ENCODE peak calls at places on chromosome 3, in four cellular contexts. I is IMR-90, W is GM12878, N is K562. G is an unnamed sample.

GRCh38 chr3:9669720-9670432 is 20.6 kb downstream of the MTMR14 start:
- DNase-seq in N (no peak), I (no peak), W (no peak), G (peak; percentile 84)

GRCh38 chr3:54366839-54367238 is 244.5 kb downstream of the CACNA2D3 start:
- DNase-seq in N (no peak), W (no peak), I (no peak), G (no peak)

GRCh38 chr3:134357914-134358811 is 16.1 kb downstream of the AMOTL2 start:
- DNase-seq in N (peak; percentile 26), I (peak; percentile 96), W (no peak), G (peak; percentile 12)

GRCh38 chr3:191962324-191962723 is 501.4 kb downstream of the PYDC2 start:
- DNase-seq in N (no peak), W (no peak), I (no peak), G (no peak)

GRCh38 chr3:144257381-144257780 is 285.8 kb downstream of the DIPK2A start:
- DNase-seq in I (no peak), N (no peak), W (no peak), G (no peak)

GRCh38 chr3:99339222-99339621 is 299.2 kb upstream of the COL8A1 start:
- DNase-seq in N (no peak), W (no peak), I (no peak), G (no peak)

GRCh38 chr3:141412087-141412935 is 44.0 kb downstream of the ZBTB38 start:
- DNase-seq in N (peak; percentile 28), W (no peak), I (peak; percentile 96), G (peak; percentile 88)

GRCh38 chr3:134636406-134636805 is 14.4 kb downstream of the KY start:
- DNase-seq in N (no peak), W (no peak), I (no peak), G (no peak)

GRCh38 chr3:139629033-139629432 is 48.7 kb downstream of the NMNAT3 start:
- DNase-seq in W (no peak), I (peak; percentile 2), N (peak; percentile 22), G (no peak)

GRCh38 chr3:161990036-161990435 is 493.4 kb downstream of the OTOL1 start:
- DNase-seq in W (no peak), I (no peak), N (no peak), G (no peak)

GRCh38 chr3:185164428-185165217 is 11.8 kb upstream of the C3orf70 start:
- DNase-seq in N (no peak), W (no peak), I (no peak), G (no peak)

GRCh38 chr3:72821170-72821781 is 27.0 kb downstream of the SHQ1 start:
- DNase-seq in I (peak; percentile 53), N (no peak), W (no peak), G (peak; percentile 64)

GRCh38 chr3:175127075-175127662 is 268.0 kb downstream of the NAALADL2 start:
- DNase-seq in N (no peak), W (no peak), I (no peak), G (no peak)

GRCh38 chr3:38002291-38002876 is 11.8 kb downstream of the VILL start:
- DNase-seq in W (no peak), N (no peak), I (no peak), G (no peak)

GRCh38 chr3:10292505-10293419 is at the start of gene GHRL:
- DNase-seq in W (peak; percentile 68), I (no peak), N (peak; percentile 65), G (no peak)

GRCh38 chr3:65268411-65268810 is 580.6 kb upstream of the ADAMTS9 start:
- DNase-seq in N (no peak), I (no peak), W (no peak), G (no peak)

GRCh38 chr3:46852839-46853355 is 10.3 kb downstream of the MYL3 start:
- DNase-seq in N (no peak), I (no peak), W (no peak), G (no peak)

GRCh38 chr3:126753191-126754160 is 49.4 kb downstream of the CHCHD6 start:
- DNase-seq in W (no peak), I (peak; percentile 63), N (no peak), G (no peak)

GRCh38 chr3:48990636-48991421 is 788 bp downstream of the P4HTM start:
- DNase-seq in I (no peak), N (no peak), W (no peak), G (peak; percentile 52)

GRCh38 chr3:121491683-121492082 is 54.1 kb downstream of the POLQ start:
- DNase-seq in W (no peak), N (no peak), I (no peak), G (no peak)

GRCh38 chr3:197376020-197376419 is 77.6 kb upstream of the DLG1 start:
- DNase-seq in N (no peak), W (no peak), I (no peak), G (no peak)

GRCh38 chr3:69339766-69340165 is 46.1 kb downstream of the FRMD4B start:
- DNase-seq in W (no peak), I (no peak), N (no peak), G (no peak)

GRCh38 chr3:4575413-4575812 is 82.3 kb downstream of the ITPR1 start:
- DNase-seq in W (no peak), I (no peak), N (no peak), G (no peak)

GRCh38 chr3:147945968-147946519 is 536.9 kb downstream of the ZIC1 start:
- DNase-seq in W (peak; percentile 17), I (peak; percentile 95), N (no peak), G (peak; percentile 68)

GRCh38 chr3:154954750-154955149 is 125.4 kb upstream of the MME start:
- DNase-seq in I (peak; percentile 76), W (no peak), N (peak; percentile 37), G (peak; percentile 53)

GRCh38 chr3:72641684-72642083 is 206.6 kb downstream of the SHQ1 start:
- DNase-seq in W (no peak), N (no peak), I (no peak), G (no peak)

GRCh38 chr3:184259878-184260570 is 1.3 kb downstream of the CAMK2N2 start:
- DNase-seq in I (peak; percentile 17), N (peak; percentile 85), W (no peak), G (no peak)

GRCh38 chr3:71850654-71851053 is 65.7 kb upstream of the PROK2 start:
- DNase-seq in N (no peak), W (no peak), I (no peak), G (no peak)

GRCh38 chr3:197309528-197310361 is 11.3 kb upstream of the DLG1 start:
- DNase-seq in W (no peak), N (no peak), I (peak; percentile 93), G (peak; percentile 75)

GRCh38 chr3:36991147-36991546 is 1.8 kb downstream of the EPM2AIP1 start:
- DNase-seq in N (no peak), I (no peak), W (no peak), G (no peak)

GRCh38 chr3:36993326-36994283 is at the start of gene MLH1:
- DNase-seq in W (peak; percentile 100), I (peak; percentile 100), N (peak; percentile 94), G (peak; percentile 100)

GRCh38 chr3:36991923-36992805 is 767 bp downstream of the EPM2AIP1 start:
- DNase-seq in W (no peak), I (peak; percentile 74), N (peak; percentile 40), G (no peak)

GRCh38 chr3:36989568-36989967 is 3.4 kb downstream of the EPM2AIP1 start:
- DNase-seq in I (no peak), N (no peak), W (no peak), G (no peak)

GRCh38 chr3:36992806-36993325 is at the start of gene EPM2AIP1:
- DNase-seq in N (peak; percentile 100), I (no peak), W (no peak), G (no peak)
- TF ChIP-seq FOS in N (no peak), I (no peak), W (no peak), G (no peak)

DNA sequence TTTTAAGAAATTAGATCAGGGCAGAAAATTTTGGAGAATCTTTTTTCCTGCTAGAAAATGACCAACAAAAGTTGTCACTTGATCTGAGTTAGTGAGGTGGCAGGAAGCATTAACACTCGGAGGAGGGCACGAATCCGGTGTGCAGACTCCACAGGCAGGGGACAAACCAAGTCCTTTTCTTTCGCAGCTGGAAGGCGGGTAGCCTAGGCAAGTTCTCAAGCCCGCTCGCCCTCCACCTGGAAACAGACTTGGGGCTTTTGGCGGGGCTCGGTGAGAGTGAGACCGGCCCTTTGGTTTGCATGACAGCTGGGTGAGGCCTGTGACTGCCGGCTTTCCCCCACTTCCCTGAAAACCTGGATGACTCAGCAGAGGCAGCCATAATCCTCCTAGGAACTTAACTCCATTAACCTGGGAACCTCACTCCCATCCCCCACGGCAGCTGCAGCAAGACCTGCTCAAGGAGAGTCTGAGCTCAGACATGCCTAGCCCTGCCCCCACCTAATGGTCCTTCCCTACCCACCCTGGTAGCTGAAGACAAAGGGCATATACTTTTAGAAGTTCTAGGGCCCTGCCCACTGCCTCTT is 134.8 kb downstream of the MFSD1 start:
- DNase-seq in I (no peak), N (no peak), W (no peak), G (no peak)
- TF ChIP-seq POLR2A in I (no peak), N (no peak), W (no peak), G (no peak)

GRCh38 chr3:101722394-101723173 is 1.8 kb upstream of the CEP97 start:
- DNase-seq in I (no peak), N (no peak), W (peak; percentile 78), G (no peak)

GRCh38 chr3:101724329-101725191 is at the start of gene CEP97:
- DNase-seq in I (peak; percentile 90), W (peak; percentile 78), N (peak; percentile 75), G (peak; percentile 94)

GRCh38 chr3:101725890-101726275 is 1.5 kb downstream of the CEP97 start:
- DNase-seq in N (no peak), W (no peak), I (no peak), G (no peak)

GRCh38 chr3:101721650-101721917 is 2.8 kb upstream of the CEP97 start:
- DNase-seq in N (no peak), I (no peak), W (no peak), G (no peak)

DNA sequence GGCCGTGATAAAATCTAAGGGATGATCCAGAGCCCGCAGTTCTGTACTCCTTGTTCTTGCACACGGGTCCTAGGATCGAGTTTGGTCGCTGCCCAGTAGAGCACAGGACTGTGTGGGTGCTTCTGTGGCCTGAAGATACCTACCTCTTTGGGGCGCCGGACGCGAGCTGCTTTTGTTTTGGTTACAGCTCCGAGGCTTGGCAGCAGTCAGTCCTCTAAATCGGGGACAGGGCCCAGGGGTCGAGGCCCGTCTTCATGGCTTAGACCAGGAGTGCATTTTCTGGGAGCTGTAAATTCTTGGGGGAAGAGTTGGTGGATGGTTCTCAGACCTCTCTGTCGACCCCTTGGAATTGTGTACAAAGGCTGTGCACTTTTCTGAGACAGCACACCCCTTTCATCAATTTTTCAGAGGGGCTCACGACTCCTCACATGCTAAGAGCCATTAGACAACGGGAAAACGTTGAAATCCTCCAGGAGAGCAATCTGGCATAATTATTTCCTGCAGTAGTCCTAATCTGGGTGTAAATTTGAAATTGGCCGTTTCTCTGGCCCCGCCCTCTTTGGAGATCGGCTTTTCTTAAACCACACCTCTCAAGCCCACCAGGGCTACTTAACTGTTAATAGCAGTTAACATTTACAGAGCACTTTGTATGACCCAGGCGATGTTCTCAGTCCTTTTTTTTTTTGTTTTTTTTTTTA is 927 bp downstream of the CEP97 start:
- DNase-seq in W (no peak), I (peak; percentile 5), N (peak; percentile 12), G (peak; percentile 53)
- TF ChIP-seq FOS in W (no peak), I (no peak), N (no peak), G (no peak)

GRCh38 chr3:50607271-50608091 is 4.1 kb downstream of the CISH start:
- DNase-seq in W (no peak), N (no peak), I (no peak), G (no peak)

GRCh38 chr3:50606596-50606995 is 5.0 kb downstream of the CISH start:
- DNase-seq in I (no peak), W (no peak), N (no peak), G (no peak)

GRCh38 chr3:50604110-50604621 is 7.4 kb downstream of the CISH start:
- DNase-seq in N (no peak), I (no peak), W (no peak), G (no peak)

GRCh38 chr3:50604628-50605588 is 6.7 kb downstream of the CISH start:
- DNase-seq in I (no peak), N (no peak), W (no peak), G (no peak)

GRCh38 chr3:50605901-50606326 is 5.7 kb downstream of the CISH start:
- DNase-seq in W (no peak), N (no peak), I (no peak), G (no peak)
- TF ChIP-seq POLR2A in W (no peak), N (peak; percentile 44), I (no peak), G (no peak)

G was measured in endothelial cell of umbilical vein.